ENCODE peak calls at places on chromosomes 7 and 10, in five cellular contexts. G is activated T-cell treated with anti-CD3 and anti-CD28 coated beads, Interleukin-2, amount 50 U/mL, for 72 hours; Q is MCF 10A; T is NCI-H1694 treated with DMSO at 0.1 percent for 48 hours; U is NCI-H2227 treated with DMSO at 0.1 percent for 48 hours. F is an unnamed sample.
A peak's percentile ranks its signal among the peaks of the same experiment; 100 is the strongest.

GRCh38 chr7:66100408-66101050 is 14.1 kb upstream of the CRCP start:
- DNase-seq in G (no peak), Q (no peak), T (no peak), U (no peak), F (no peak)

GRCh38 chr7:101952355-101953247 is 135.2 kb downstream of the CUX1 start:
- DNase-seq in G (no peak), Q (peak; percentile 64), T (no peak), U (no peak), F (no peak)

GRCh38 chr10:31320598-31321211 is 1.7 kb downstream of the ZEB1 start:
- DNase-seq in G (peak; percentile 26), Q (peak; percentile 45), T (peak; percentile 11), U (peak; percentile 30), F (peak; percentile 42)

GRCh38 chr10:60654813-60655464 is 123.3 kb upstream of the CDK1 start:
- DNase-seq in G (no peak), Q (peak; percentile 60), T (no peak), U (no peak), F (no peak)

GRCh38 chr10:93813507-93814465 is 56.0 kb downstream of the LGI1 start:
- DNase-seq in G (peak; percentile 47), Q (peak; percentile 61), T (peak; percentile 1), U (no peak), F (peak; percentile 51)

GRCh38 chr7:68770649-68771048 is 827.6 kb upstream of the AUTS2 start:
- DNase-seq in G (no peak), Q (no peak), T (peak; percentile 61), U (no peak), F (peak; percentile 15)

GRCh38 chr7:48158404-48158803 is 12.9 kb upstream of the ABCA13 start:
- DNase-seq in G (no peak), Q (no peak), T (no peak), U (no peak), F (no peak)

GRCh38 chr10:66882271-66882670 is 43.6 kb upstream of the LRRTM3 start:
- DNase-seq in G (no peak), Q (no peak), T (no peak), U (no peak), F (peak; percentile 67)

GRCh38 chr10:122471531-122472177 is 10.3 kb downstream of the HTRA1 start:
- DNase-seq in G (no peak), Q (no peak), T (no peak), U (no peak), F (no peak)

GRCh38 chr10:88565072-88565471 is 18.0 kb downstream of the RNLS start:
- DNase-seq in G (no peak), Q (peak; percentile 35), T (peak; percentile 26), U (peak; percentile 4), F (peak; percentile 38)

GRCh38 chr7:47941136-47941844 is 7.0 kb downstream of the PKD1L1 start:
- DNase-seq in G (no peak), Q (peak; percentile 75), T (no peak), U (no peak), F (no peak)

F was measured in cerebellum.